ENCODE peak calls at places on chromosome 11, in seven cellular contexts. One of them, this sample, is unnamed.

GRCh38 chr11:86056262-86056911 is 12.5 kb downstream of the PICALM start:
- DNase-seq in pancreas: no peak
- DNase-seq in IMR-90: no peak
- DNase-seq in activated CD4-positive, alpha-beta T cell treated with anti-CD3 and anti-CD28 coated beads, Interleukin-2, amount 10 ng/mL, durations not matched to agents 24 days and 14 days: no peak
- DNase-seq in nucleus accumbens: no peak
- DNase-seq in endodermal cell: no peak
- DNase-seq in stimulated activated CD8-positive, alpha-beta memory T cell treated with anti-CD3 and anti-CD28 coated beads, Interleukin-4, amount 100 ng/mL, for 4 hours: no peak
- DNase-seq in this sample: no peak

GRCh38 chr11:112453601-112454577 is 193.2 kb upstream of the PLET1 start:
- DNase-seq in pancreas: no peak
- DNase-seq in IMR-90: peak; percentile 12
- DNase-seq in activated CD4-positive, alpha-beta T cell treated with anti-CD3 and anti-CD28 coated beads, Interleukin-2, amount 10 ng/mL, durations not matched to agents 24 days and 14 days: peak; percentile 74
- DNase-seq in nucleus accumbens: no peak
- DNase-seq in endodermal cell: peak; percentile 90
- DNase-seq in stimulated activated CD8-positive, alpha-beta memory T cell treated with anti-CD3 and anti-CD28 coated beads, Interleukin-4, amount 100 ng/mL, for 4 hours: no peak
- DNase-seq in this sample: no peak

GRCh38 chr11:8371516-8371884 is 107.8 kb upstream of the LMO1 start:
- DNase-seq in pancreas: no peak
- DNase-seq in IMR-90: no peak
- DNase-seq in activated CD4-positive, alpha-beta T cell treated with anti-CD3 and anti-CD28 coated beads, Interleukin-2, amount 10 ng/mL, durations not matched to agents 24 days and 14 days: no peak
- DNase-seq in nucleus accumbens: no peak
- DNase-seq in endodermal cell: no peak
- DNase-seq in stimulated activated CD8-positive, alpha-beta memory T cell treated with anti-CD3 and anti-CD28 coated beads, Interleukin-4, amount 100 ng/mL, for 4 hours: no peak
- DNase-seq in this sample: no peak

GRCh38 chr11:1825039-1825740 is 9.6 kb upstream of the SYT8 start:
- DNase-seq in pancreas: peak; percentile 59
- DNase-seq in IMR-90: no peak
- DNase-seq in activated CD4-positive, alpha-beta T cell treated with anti-CD3 and anti-CD28 coated beads, Interleukin-2, amount 10 ng/mL, durations not matched to agents 24 days and 14 days: peak; percentile 67
- DNase-seq in nucleus accumbens: no peak
- DNase-seq in endodermal cell: peak; percentile 97
- DNase-seq in stimulated activated CD8-positive, alpha-beta memory T cell treated with anti-CD3 and anti-CD28 coated beads, Interleukin-4, amount 100 ng/mL, for 4 hours: no peak
- DNase-seq in this sample: no peak

GRCh38 chr11:110337570-110338193 is 41.3 kb upstream of the RDX start:
- DNase-seq in pancreas: no peak
- DNase-seq in IMR-90: peak; percentile 52
- DNase-seq in activated CD4-positive, alpha-beta T cell treated with anti-CD3 and anti-CD28 coated beads, Interleukin-2, amount 10 ng/mL, durations not matched to agents 24 days and 14 days: peak; percentile 80
- DNase-seq in nucleus accumbens: no peak
- DNase-seq in endodermal cell: peak; percentile 76
- DNase-seq in stimulated activated CD8-positive, alpha-beta memory T cell treated with anti-CD3 and anti-CD28 coated beads, Interleukin-4, amount 100 ng/mL, for 4 hours: no peak
- DNase-seq in this sample: no peak

GRCh38 chr11:69265911-69266510 is 27.9 kb upstream of the MYEOV start:
- DNase-seq in pancreas: no peak
- DNase-seq in IMR-90: no peak
- DNase-seq in activated CD4-positive, alpha-beta T cell treated with anti-CD3 and anti-CD28 coated beads, Interleukin-2, amount 10 ng/mL, durations not matched to agents 24 days and 14 days: no peak
- DNase-seq in nucleus accumbens: no peak
- DNase-seq in endodermal cell: no peak
- DNase-seq in stimulated activated CD8-positive, alpha-beta memory T cell treated with anti-CD3 and anti-CD28 coated beads, Interleukin-4, amount 100 ng/mL, for 4 hours: no peak
- DNase-seq in this sample: no peak

GRCh38 chr11:44726278-44727113 is at the start of gene TSPAN18:
- DNase-seq in pancreas: no peak
- DNase-seq in IMR-90: no peak
- DNase-seq in activated CD4-positive, alpha-beta T cell treated with anti-CD3 and anti-CD28 coated beads, Interleukin-2, amount 10 ng/mL, durations not matched to agents 24 days and 14 days: peak; percentile 76
- DNase-seq in nucleus accumbens: no peak
- DNase-seq in endodermal cell: peak; percentile 92
- DNase-seq in stimulated activated CD8-positive, alpha-beta memory T cell treated with anti-CD3 and anti-CD28 coated beads, Interleukin-4, amount 100 ng/mL, for 4 hours: no peak
- DNase-seq in this sample: no peak

GRCh38 chr11:116636341-116636968 is 136.3 kb downstream of the BUD13 start:
- DNase-seq in pancreas: no peak
- DNase-seq in IMR-90: no peak
- DNase-seq in activated CD4-positive, alpha-beta T cell treated with anti-CD3 and anti-CD28 coated beads, Interleukin-2, amount 10 ng/mL, durations not matched to agents 24 days and 14 days: no peak
- DNase-seq in nucleus accumbens: no peak
- DNase-seq in endodermal cell: peak; percentile 53
- DNase-seq in stimulated activated CD8-positive, alpha-beta memory T cell treated with anti-CD3 and anti-CD28 coated beads, Interleukin-4, amount 100 ng/mL, for 4 hours: no peak
- DNase-seq in this sample: no peak

GRCh38 chr11:125090816-125091215 is 20.6 kb downstream of the TMEM218 start:
- DNase-seq in pancreas: no peak
- DNase-seq in IMR-90: no peak
- DNase-seq in activated CD4-positive, alpha-beta T cell treated with anti-CD3 and anti-CD28 coated beads, Interleukin-2, amount 10 ng/mL, durations not matched to agents 24 days and 14 days: no peak
- DNase-seq in nucleus accumbens: no peak
- DNase-seq in endodermal cell: no peak
- DNase-seq in stimulated activated CD8-positive, alpha-beta memory T cell treated with anti-CD3 and anti-CD28 coated beads, Interleukin-4, amount 100 ng/mL, for 4 hours: no peak
- DNase-seq in this sample: no peak

GRCh38 chr11:92211576-92212167 is 12.9 kb upstream of the FAT3 start:
- DNase-seq in pancreas: no peak
- DNase-seq in IMR-90: peak; percentile 33
- DNase-seq in activated CD4-positive, alpha-beta T cell treated with anti-CD3 and anti-CD28 coated beads, Interleukin-2, amount 10 ng/mL, durations not matched to agents 24 days and 14 days: no peak
- DNase-seq in nucleus accumbens: peak; percentile 14
- DNase-seq in endodermal cell: peak; percentile 75
- DNase-seq in stimulated activated CD8-positive, alpha-beta memory T cell treated with anti-CD3 and anti-CD28 coated beads, Interleukin-4, amount 100 ng/mL, for 4 hours: no peak
- DNase-seq in this sample: no peak

GRCh38 chr11:72012897-72013721 is 14.4 kb downstream of the IL18BP start:
- DNase-seq in pancreas: peak; percentile 80
- DNase-seq in IMR-90: peak; percentile 17
- DNase-seq in activated CD4-positive, alpha-beta T cell treated with anti-CD3 and anti-CD28 coated beads, Interleukin-2, amount 10 ng/mL, durations not matched to agents 24 days and 14 days: no peak
- DNase-seq in nucleus accumbens: peak; percentile 74
- DNase-seq in endodermal cell: no peak
- DNase-seq in stimulated activated CD8-positive, alpha-beta memory T cell treated with anti-CD3 and anti-CD28 coated beads, Interleukin-4, amount 100 ng/mL, for 4 hours: no peak
- DNase-seq in this sample: no peak

GRCh38 chr11:74138572-74138971 is 32.2 kb downstream of the C2CD3 start:
- DNase-seq in pancreas: peak; percentile 2
- DNase-seq in IMR-90: peak; percentile 99
- DNase-seq in activated CD4-positive, alpha-beta T cell treated with anti-CD3 and anti-CD28 coated beads, Interleukin-2, amount 10 ng/mL, durations not matched to agents 24 days and 14 days: no peak
- DNase-seq in nucleus accumbens: no peak
- DNase-seq in endodermal cell: no peak
- DNase-seq in stimulated activated CD8-positive, alpha-beta memory T cell treated with anti-CD3 and anti-CD28 coated beads, Interleukin-4, amount 100 ng/mL, for 4 hours: no peak
- DNase-seq in this sample: peak; percentile 98

GRCh38 chr11:114738954-114739353 is 60.6 kb downstream of the NXPE2 start:
- DNase-seq in pancreas: peak; percentile 11
- DNase-seq in IMR-90: peak; percentile 49
- DNase-seq in activated CD4-positive, alpha-beta T cell treated with anti-CD3 and anti-CD28 coated beads, Interleukin-2, amount 10 ng/mL, durations not matched to agents 24 days and 14 days: peak; percentile 80
- DNase-seq in nucleus accumbens: peak; percentile 30
- DNase-seq in endodermal cell: peak; percentile 75
- DNase-seq in stimulated activated CD8-positive, alpha-beta memory T cell treated with anti-CD3 and anti-CD28 coated beads, Interleukin-4, amount 100 ng/mL, for 4 hours: no peak
- DNase-seq in this sample: no peak

GRCh38 chr11:117589024-117589423 is 208.0 kb downstream of the DSCAML1 start:
- DNase-seq in pancreas: no peak
- DNase-seq in IMR-90: no peak
- DNase-seq in activated CD4-positive, alpha-beta T cell treated with anti-CD3 and anti-CD28 coated beads, Interleukin-2, amount 10 ng/mL, durations not matched to agents 24 days and 14 days: no peak
- DNase-seq in nucleus accumbens: no peak
- DNase-seq in endodermal cell: no peak
- DNase-seq in stimulated activated CD8-positive, alpha-beta memory T cell treated with anti-CD3 and anti-CD28 coated beads, Interleukin-4, amount 100 ng/mL, for 4 hours: no peak
- DNase-seq in this sample: no peak

GRCh38 chr11:120401506-120401905 is 65.3 kb downstream of the ARHGEF12 start:
- DNase-seq in pancreas: no peak
- DNase-seq in IMR-90: no peak
- DNase-seq in activated CD4-positive, alpha-beta T cell treated with anti-CD3 and anti-CD28 coated beads, Interleukin-2, amount 10 ng/mL, durations not matched to agents 24 days and 14 days: no peak
- DNase-seq in nucleus accumbens: no peak
- DNase-seq in endodermal cell: no peak
- DNase-seq in stimulated activated CD8-positive, alpha-beta memory T cell treated with anti-CD3 and anti-CD28 coated beads, Interleukin-4, amount 100 ng/mL, for 4 hours: no peak
- DNase-seq in this sample: no peak

GRCh38 chr11:76152086-76152658 is 54.1 kb downstream of the WNT11 start:
- DNase-seq in pancreas: peak; percentile 80
- DNase-seq in IMR-90: peak; percentile 65
- DNase-seq in activated CD4-positive, alpha-beta T cell treated with anti-CD3 and anti-CD28 coated beads, Interleukin-2, amount 10 ng/mL, durations not matched to agents 24 days and 14 days: peak; percentile 95
- DNase-seq in nucleus accumbens: peak; percentile 79
- DNase-seq in endodermal cell: peak; percentile 97
- DNase-seq in stimulated activated CD8-positive, alpha-beta memory T cell treated with anti-CD3 and anti-CD28 coated beads, Interleukin-4, amount 100 ng/mL, for 4 hours: peak; percentile 59
- DNase-seq in this sample: peak; percentile 56

GRCh38 chr11:12120031-12121008 is 9.9 kb downstream of the MICAL2 start:
- DNase-seq in pancreas: no peak
- DNase-seq in IMR-90: peak; percentile 52
- DNase-seq in activated CD4-positive, alpha-beta T cell treated with anti-CD3 and anti-CD28 coated beads, Interleukin-2, amount 10 ng/mL, durations not matched to agents 24 days and 14 days: no peak
- DNase-seq in nucleus accumbens: no peak
- DNase-seq in endodermal cell: no peak
- DNase-seq in stimulated activated CD8-positive, alpha-beta memory T cell treated with anti-CD3 and anti-CD28 coated beads, Interleukin-4, amount 100 ng/mL, for 4 hours: no peak
- DNase-seq in this sample: no peak

GRCh38 chr11:5910521-5910920 is 17.5 kb downstream of the OR52E5 start:
- DNase-seq in pancreas: no peak
- DNase-seq in IMR-90: no peak
- DNase-seq in activated CD4-positive, alpha-beta T cell treated with anti-CD3 and anti-CD28 coated beads, Interleukin-2, amount 10 ng/mL, durations not matched to agents 24 days and 14 days: no peak
- DNase-seq in nucleus accumbens: no peak
- DNase-seq in endodermal cell: peak; percentile 41
- DNase-seq in stimulated activated CD8-positive, alpha-beta memory T cell treated with anti-CD3 and anti-CD28 coated beads, Interleukin-4, amount 100 ng/mL, for 4 hours: no peak
- DNase-seq in this sample: no peak

GRCh38 chr11:82996966-82997606 is 74.6 kb downstream of the RAB30 start:
- DNase-seq in pancreas: peak; percentile 55
- DNase-seq in IMR-90: no peak
- DNase-seq in activated CD4-positive, alpha-beta T cell treated with anti-CD3 and anti-CD28 coated beads, Interleukin-2, amount 10 ng/mL, durations not matched to agents 24 days and 14 days: no peak
- DNase-seq in nucleus accumbens: no peak
- DNase-seq in endodermal cell: no peak
- DNase-seq in stimulated activated CD8-positive, alpha-beta memory T cell treated with anti-CD3 and anti-CD28 coated beads, Interleukin-4, amount 100 ng/mL, for 4 hours: no peak
- DNase-seq in this sample: no peak

GRCh38 chr11:117842131-117842941 is 17.8 kb upstream of the FXYD2 start:
- DNase-seq in pancreas: no peak
- DNase-seq in IMR-90: no peak
- DNase-seq in activated CD4-positive, alpha-beta T cell treated with anti-CD3 and anti-CD28 coated beads, Interleukin-2, amount 10 ng/mL, durations not matched to agents 24 days and 14 days: no peak
- DNase-seq in nucleus accumbens: no peak
- DNase-seq in endodermal cell: peak; percentile 44
- DNase-seq in stimulated activated CD8-positive, alpha-beta memory T cell treated with anti-CD3 and anti-CD28 coated beads, Interleukin-4, amount 100 ng/mL, for 4 hours: no peak
- DNase-seq in this sample: no peak

GRCh38 chr11:86596861-86597632 is 75.4 kb downstream of the ME3 start:
- DNase-seq in pancreas: no peak
- DNase-seq in IMR-90: peak; percentile 43
- DNase-seq in activated CD4-positive, alpha-beta T cell treated with anti-CD3 and anti-CD28 coated beads, Interleukin-2, amount 10 ng/mL, durations not matched to agents 24 days and 14 days: no peak
- DNase-seq in nucleus accumbens: no peak
- DNase-seq in endodermal cell: no peak
- DNase-seq in stimulated activated CD8-positive, alpha-beta memory T cell treated with anti-CD3 and anti-CD28 coated beads, Interleukin-4, amount 100 ng/mL, for 4 hours: no peak
- DNase-seq in this sample: no peak

GRCh38 chr11:70799386-70799785 is 401.1 kb downstream of the CTTN start:
- DNase-seq in pancreas: no peak
- DNase-seq in IMR-90: peak; percentile 63
- DNase-seq in activated CD4-positive, alpha-beta T cell treated with anti-CD3 and anti-CD28 coated beads, Interleukin-2, amount 10 ng/mL, durations not matched to agents 24 days and 14 days: no peak
- DNase-seq in nucleus accumbens: no peak
- DNase-seq in endodermal cell: no peak
- DNase-seq in stimulated activated CD8-positive, alpha-beta memory T cell treated with anti-CD3 and anti-CD28 coated beads, Interleukin-4, amount 100 ng/mL, for 4 hours: no peak
- DNase-seq in this sample: no peak

GRCh38 chr11:115616941-115617340 is 112.7 kb upstream of the CADM1 start:
- DNase-seq in pancreas: peak; percentile 18
- DNase-seq in IMR-90: peak; percentile 90
- DNase-seq in activated CD4-positive, alpha-beta T cell treated with anti-CD3 and anti-CD28 coated beads, Interleukin-2, amount 10 ng/mL, durations not matched to agents 24 days and 14 days: no peak
- DNase-seq in nucleus accumbens: no peak
- DNase-seq in endodermal cell: no peak
- DNase-seq in stimulated activated CD8-positive, alpha-beta memory T cell treated with anti-CD3 and anti-CD28 coated beads, Interleukin-4, amount 100 ng/mL, for 4 hours: no peak
- DNase-seq in this sample: peak; percentile 53